ENCODE peak calls at places on chromosomes 11 and 22, in five cellular contexts. I is SJSA1; J is aorta; Q is heart left ventricle; N is CD4-positive, CD25-positive, alpha-beta regulatory T cell. G is an unnamed sample. For H3K4me1 and H3K9me3, the result is how much of the 10 kb centered on the place peaks cover.

GRCh38 chr11:129815596-129816461 is at the start of gene TMEM45B:
- DNase-seq in I (no peak), J (no peak), N (no peak), Q (no peak), G (peak)

GRCh38 chr11:102577182-102577581 is 46.6 kb upstream of the MMP7 start:
- DNase-seq in Q (no peak), N (no peak), I (no peak), J (no peak), G (no peak)

GRCh38 chr22:16601437-16602223 is 9.0 kb upstream of the CCT8L2 start:
- DNase-seq in Q (peak), J (peak), N (no peak), I (no peak), G (peak)

GRCh38 chr11:112885744-112886706 is 75.2 kb upstream of the NCAM1 start:
- DNase-seq in Q (no peak), I (no peak), N (no peak), J (no peak), G (no peak)

GRCh38 chr11:47495856-47496217 is 46.9 kb upstream of the RAPSN start:
- DNase-seq in J (no peak), Q (no peak), N (no peak), I (no peak), G (no peak)

GRCh38 chr11:105357764-105358163 is 218.2 kb upstream of the CARD18 start:
- DNase-seq in I (no peak), J (no peak), N (no peak), Q (no peak), G (no peak)

GRCh38 chr11:47967577-47968230 is 12.7 kb upstream of the PTPRJ start:
- DNase-seq in I (no peak), Q (no peak), J (no peak), N (no peak), G (no peak)

GRCh38 chr11:93123351-93123898 is 74.4 kb downstream of the SLC36A4 start:
- DNase-seq in Q (peak), N (no peak), J (no peak), I (no peak), G (peak)

GRCh38 chr22:36940676-36941075 is 27.2 kb downstream of the CSF2RB start:
- DNase-seq in I (no peak), N (no peak), J (no peak), Q (no peak), G (no peak)

DNA sequence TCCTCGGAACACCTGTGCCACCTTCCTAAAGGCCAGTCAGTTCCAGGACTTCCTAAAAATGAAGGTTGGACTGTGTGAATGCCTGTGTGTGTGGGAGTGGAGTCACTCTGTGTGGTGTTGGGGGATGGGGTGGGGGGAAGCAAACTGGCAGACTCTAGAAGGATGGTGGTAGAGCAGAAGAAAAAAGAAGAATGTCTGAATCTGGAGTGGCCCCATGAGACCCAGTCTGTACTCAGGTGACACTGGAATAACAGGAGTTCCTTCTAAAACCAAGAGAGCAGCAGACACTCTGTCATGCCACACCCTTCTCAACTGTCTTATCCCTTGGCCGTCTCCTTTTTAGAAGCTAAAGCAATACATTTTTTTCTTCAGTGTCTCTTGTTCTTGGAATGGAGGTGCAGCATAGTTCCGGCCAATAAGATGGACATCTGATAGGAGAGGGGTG is 82.9 kb downstream of the MAML2 start:
- DNase-seq in N (no peak), I (no peak), Q (no peak), J (no peak), G (no peak)
- H3K4me1 ChIP-seq in N (half or more), I (half or more), Q (half or more), J (under half), G (under half)

GRCh38 chr22:22932512-22932941 is 44.9 kb downstream of the IGLL5 start:
- DNase-seq in J (no peak), Q (no peak), N (no peak), I (no peak), G (no peak)
- H3K4me3 ChIP-seq in J (no peak), Q (no peak), N (no peak), I (no peak), G (no peak)

GRCh38 chr22:47276219-47276843 is 513.9 kb downstream of the TBC1D22A start:
- DNase-seq in Q (no peak), N (no peak), I (no peak), J (peak), G (no peak)
- H3K9me3 ChIP-seq in Q (under half), N (under half), I (under half), J (under half), G (under half)

GRCh38 chr11:1920909-1921575 is 1.5 kb downstream of the TNNT3 start:
- DNase-seq in I (no peak), Q (no peak), N (no peak), J (peak), G (no peak)
- H3K4me1 ChIP-seq in I (under half), Q (under half), N (under half), J (under half), G (under half)

DNA sequence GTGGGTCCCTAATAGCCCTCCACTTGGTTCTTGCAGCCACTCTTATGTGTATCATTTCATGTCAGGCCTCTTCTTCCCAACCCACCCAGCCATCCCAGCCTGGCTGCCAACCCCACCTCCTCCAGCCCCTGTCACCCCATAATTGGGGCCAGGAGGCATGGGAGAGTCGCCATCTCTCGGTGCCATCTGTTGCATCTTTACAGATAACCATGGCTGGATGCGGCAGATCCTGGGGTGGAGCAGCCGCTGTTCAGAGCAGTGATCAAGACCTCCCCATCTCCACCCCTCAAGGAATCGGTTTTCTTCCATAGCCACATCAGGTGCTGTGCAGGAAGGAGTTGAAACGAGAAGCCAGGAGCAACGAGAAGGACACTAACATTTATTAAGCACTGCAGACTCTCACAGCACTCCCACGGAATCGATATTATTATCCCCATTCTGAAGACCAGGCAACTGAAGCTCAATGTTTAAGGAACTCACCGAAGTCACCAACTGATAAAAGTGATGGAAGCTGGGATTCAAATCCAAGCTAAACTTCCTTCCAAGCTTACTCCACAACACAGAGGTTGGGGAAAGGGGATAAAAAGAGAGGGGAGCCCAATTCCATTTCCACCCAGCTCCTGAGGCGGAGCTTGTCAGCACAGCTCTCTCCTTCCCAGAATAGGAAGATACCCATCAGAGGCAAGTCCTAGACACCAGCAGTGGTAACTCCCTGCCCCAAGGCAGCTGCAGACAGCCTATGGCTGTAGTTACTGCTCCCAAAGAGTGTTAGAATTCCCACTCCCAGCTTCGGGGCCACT is 2.7 kb downstream of the SLC43A1 start:
- DNase-seq in N (no peak), I (no peak), J (peak), Q (no peak), G (no peak)
- H3K4me3 ChIP-seq in N (no peak), I (no peak), J (no peak), Q (no peak), G (no peak)

DNA sequence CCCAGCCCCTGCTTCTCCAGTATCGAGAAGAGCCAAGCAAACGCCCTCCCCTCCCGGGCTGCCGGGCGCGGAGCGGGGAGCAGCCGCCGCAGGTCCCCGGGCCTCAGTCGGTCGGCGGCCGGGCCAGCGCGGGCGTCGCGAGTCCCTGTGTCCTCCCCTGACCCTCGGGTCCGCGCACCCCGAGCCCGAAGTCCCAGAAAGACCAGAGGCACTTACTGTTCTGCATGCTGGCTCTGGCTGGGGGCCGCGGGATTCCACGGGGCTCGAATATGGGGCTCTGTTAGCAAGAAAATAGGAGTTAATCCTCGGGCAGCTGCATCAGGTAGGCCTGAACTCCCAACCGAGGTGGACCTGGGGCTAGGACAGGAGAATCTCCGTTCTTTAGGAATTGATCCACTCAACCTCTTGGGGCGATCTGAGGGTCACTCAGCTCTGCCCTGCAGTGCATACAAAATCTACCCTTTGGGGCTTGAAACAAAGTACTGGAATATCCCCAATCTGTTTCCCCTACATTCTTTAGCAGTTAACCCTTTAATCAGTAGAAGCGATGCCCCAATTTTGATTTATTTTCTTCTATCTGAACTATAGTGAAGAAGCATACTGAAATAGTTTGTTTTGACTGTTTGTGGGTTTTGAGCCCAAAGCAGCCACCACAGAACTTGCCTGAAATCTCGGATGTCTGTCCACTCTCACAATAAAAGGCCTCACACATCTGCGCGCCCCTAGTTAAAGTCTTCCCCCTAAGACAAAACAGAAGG is 4.8 kb downstream of the PAX6 start:
- DNase-seq in I (no peak), J (peak), N (no peak), Q (no peak), G (no peak)
- H3K9me3 ChIP-seq in I (under half), J (under half), N (under half), Q (under half), G (under half)

GRCh38 chr11:44729718-44730117 is 3.0 kb downstream of the TSPAN18 start:
- DNase-seq in N (no peak), Q (no peak), I (no peak), J (no peak), G (no peak)
- H3K4me1 ChIP-seq in N (under half), Q (half or more), I (under half), J (under half), G (under half)

GRCh38 chr11:95091663-95092062 is 2.0 kb downstream of the ENDOD1 start:
- DNase-seq in I (no peak), J (no peak), N (no peak), Q (no peak), G (no peak)
- H3K4me3 ChIP-seq in I (no peak), J (no peak), N (no peak), Q (peak), G (no peak)

GRCh38 chr22:32699686-32700085 is 101.8 kb upstream of the TIMP3 start:
- DNase-seq in Q (no peak), N (no peak), J (no peak), I (no peak), G (no peak)
- H3K9me3 ChIP-seq in Q (under half), N (under half), J (under half), I (under half), G (under half)